ENCODE peak calls at places on chromosome 7, in seven cellular contexts. W is tibial nerve, H is upper lobe of left lung, Z is ovary, X is H1, V is transverse colon, K is A549. Q is an unnamed sample.
A peak's percentile ranks its signal among the peaks of the same experiment; 100 is the strongest.

GRCh38 chr7:47191876-47192291 is 390.0 kb downstream of the TNS3 start:
- DNase-seq in W (no peak), H (peak; percentile 41), Z (no peak), X (no peak), V (peak; percentile 90), K (no peak), Q (no peak)

GRCh38 chr7:22864855-22865606 is 42.4 kb upstream of the TOMM7 start:
- DNase-seq in W (no peak), H (no peak), Z (no peak), X (no peak), V (no peak), K (no peak), Q (no peak)

GRCh38 chr7:30863694-30864011 is 48.0 kb upstream of the AQP1 start:
- DNase-seq in W (no peak), H (no peak), Z (no peak), X (no peak), V (no peak), K (no peak), Q (no peak)

GRCh38 chr7:151298765-151299164 is 42.8 kb upstream of the NUB1 start:
- DNase-seq in W (no peak), H (no peak), Z (no peak), X (no peak), V (no peak), K (no peak), Q (no peak)

GRCh38 chr7:73828107-73828803 is 2.5 kb upstream of the CLDN4 start:
- DNase-seq in W (no peak), H (peak; percentile 87), Z (no peak), X (no peak), V (peak; percentile 86), K (peak; percentile 67), Q (no peak)

GRCh38 chr7:49789736-49790135 is 16.3 kb downstream of the VWC2 start:
- DNase-seq in W (no peak), H (no peak), Z (no peak), X (no peak), V (no peak), K (no peak), Q (no peak)

GRCh38 chr7:112001089-112001826 is 204.9 kb downstream of the DOCK4 start:
- DNase-seq in W (no peak), H (peak; percentile 33), Z (no peak), X (no peak), V (no peak), K (peak; percentile 13), Q (no peak)

GRCh38 chr7:83467493-83467892 is 181.4 kb downstream of the SEMA3E start:
- DNase-seq in W (no peak), H (no peak), Z (no peak), X (no peak), V (no peak), K (no peak), Q (no peak)

GRCh38 chr7:36281945-36282727 is 107.5 kb upstream of the ANLN start:
- DNase-seq in W (no peak), H (no peak), Z (no peak), X (no peak), V (no peak), K (no peak), Q (peak; percentile 55)

GRCh38 chr7:80680159-80680903 is 41.9 kb downstream of the CD36 start:
- DNase-seq in W (no peak), H (no peak), Z (no peak), X (no peak), V (no peak), K (no peak), Q (no peak)

GRCh38 chr7:134130124-134130523 is 3.0 kb downstream of the LRGUK start:
- DNase-seq in W (no peak), H (no peak), Z (no peak), X (no peak), V (no peak), K (no peak), Q (no peak)

GRCh38 chr7:21507627-21508343 is 35.1 kb upstream of the DNAH11 start:
- DNase-seq in W (peak; percentile 48), H (no peak), Z (no peak), X (peak; percentile 78), V (peak; percentile 55), K (no peak), Q (peak; percentile 57)

GRCh38 chr7:49852619-49853462 is 79.4 kb downstream of the VWC2 start:
- DNase-seq in W (peak; percentile 48), H (no peak), Z (peak; percentile 61), X (peak; percentile 75), V (peak; percentile 24), K (peak; percentile 34), Q (no peak)

GRCh38 chr7:156661637-156662036 is 21.1 kb downstream of the RNF32 start:
- DNase-seq in W (no peak), H (no peak), Z (no peak), X (no peak), V (no peak), K (no peak), Q (no peak)

DNA sequence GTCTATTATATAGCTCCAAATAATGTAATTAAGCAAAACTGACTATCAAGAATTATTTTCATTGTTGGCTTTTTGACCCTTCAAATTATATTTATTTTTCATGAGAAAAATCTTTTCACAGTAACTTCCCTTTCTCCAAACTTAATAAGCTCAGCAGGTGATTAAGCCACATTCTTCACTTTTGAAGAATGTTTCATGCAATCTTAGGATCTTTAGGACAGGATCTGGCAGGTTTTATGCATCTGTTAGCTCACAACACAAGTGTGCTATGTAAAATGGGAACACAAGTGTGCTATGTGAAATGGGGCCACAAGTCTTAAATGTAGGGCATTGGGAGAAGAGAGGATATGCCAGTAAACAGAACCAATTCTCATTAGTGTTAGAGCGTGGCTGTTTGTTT is 26.3 kb downstream of the BCAP29 start:
- DNase-seq in W (no peak), H (no peak), Z (no peak), X (no peak), V (no peak), K (no peak), Q (no peak)
- TF ChIP-seq EP300 in W (no peak), H (no peak), Z (no peak), X (no peak), V (no peak), K (no peak), Q (no peak)

GRCh38 chr7:120985839-120986238 is 2.7 kb upstream of the CPED1 start:
- DNase-seq in W (no peak), H (no peak), Z (no peak), X (no peak), V (no peak), K (no peak), Q (no peak)
- H3K4me3 ChIP-seq in W (no peak overlapping the region), H (no peak overlapping the region), Z (no peak overlapping the region), X (no peak overlapping the region), V (no peak overlapping the region), K (no peak overlapping the region), Q (no peak overlapping the region)

GRCh38 chr7:90894122-90894521 is 298.0 kb downstream of the CDK14 start:
- DNase-seq in W (no peak), H (no peak), Z (no peak), X (no peak), V (no peak), K (no peak), Q (no peak)
- H3K27ac ChIP-seq in W (no peak overlapping the region), H (no peak overlapping the region), Z (no peak overlapping the region), X (no peak overlapping the region), V (no peak overlapping the region), K (no peak overlapping the region), Q (no peak overlapping the region)

DNA sequence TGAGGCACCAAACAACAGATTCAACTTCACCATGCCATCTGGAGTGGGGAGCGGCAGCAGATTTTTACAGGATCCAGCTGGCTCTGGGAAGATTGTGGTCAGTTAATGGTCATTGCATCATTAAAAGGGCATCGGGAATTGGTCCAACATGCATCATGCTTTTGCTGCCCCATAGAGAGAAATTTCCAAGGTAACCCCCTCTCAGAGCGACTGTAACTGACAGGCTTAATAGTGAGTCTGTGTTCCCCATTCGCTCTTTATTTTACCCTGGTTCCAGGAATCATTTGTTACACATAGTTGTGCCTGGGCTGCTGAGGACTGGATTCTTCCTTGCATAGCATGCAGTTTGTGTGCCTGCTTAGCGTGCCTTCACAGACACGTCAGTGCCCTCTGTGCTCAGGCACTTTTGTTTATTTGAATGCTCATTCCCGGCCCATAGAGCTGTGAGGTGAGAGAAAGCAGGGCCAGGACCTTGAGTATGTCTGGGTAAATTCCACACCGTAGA is 49.9 kb downstream of the CDHR3 start:
- DNase-seq in W (no peak), H (no peak), Z (no peak), X (no peak), V (no peak), K (no peak), Q (no peak)
- TF ChIP-seq EP300 in W (no peak), H (no peak), Z (no peak), X (no peak), V (no peak), K (no peak), Q (no peak)

DNA sequence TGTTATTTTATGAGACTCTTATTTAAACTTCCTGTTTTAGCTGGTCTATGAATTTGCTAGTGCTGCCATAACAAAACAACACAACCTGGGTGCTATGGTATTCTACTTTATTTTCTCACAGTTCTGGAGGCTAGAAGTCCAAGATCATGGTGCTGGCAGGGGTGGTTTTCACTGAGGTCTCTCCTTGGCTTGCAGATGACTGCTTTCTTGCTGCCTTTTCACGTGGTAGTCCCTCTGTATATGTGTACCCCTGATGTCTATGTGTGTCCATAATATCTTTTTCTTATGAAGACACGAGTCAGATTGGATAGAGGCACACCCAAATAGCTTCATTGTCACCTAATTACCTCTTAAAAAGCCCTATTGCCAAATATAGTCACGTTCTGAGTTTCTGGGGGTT is 270.5 kb downstream of the BMPER start:
- DNase-seq in W (no peak), H (no peak), Z (no peak), X (no peak), V (no peak), K (no peak), Q (no peak)
- H3K4me3 ChIP-seq in W (no peak overlapping the region), H (no peak overlapping the region), Z (no peak overlapping the region), X (no peak overlapping the region), V (no peak overlapping the region), K (peak overlapping the region; percentile 59), Q (no peak overlapping the region)

DNA sequence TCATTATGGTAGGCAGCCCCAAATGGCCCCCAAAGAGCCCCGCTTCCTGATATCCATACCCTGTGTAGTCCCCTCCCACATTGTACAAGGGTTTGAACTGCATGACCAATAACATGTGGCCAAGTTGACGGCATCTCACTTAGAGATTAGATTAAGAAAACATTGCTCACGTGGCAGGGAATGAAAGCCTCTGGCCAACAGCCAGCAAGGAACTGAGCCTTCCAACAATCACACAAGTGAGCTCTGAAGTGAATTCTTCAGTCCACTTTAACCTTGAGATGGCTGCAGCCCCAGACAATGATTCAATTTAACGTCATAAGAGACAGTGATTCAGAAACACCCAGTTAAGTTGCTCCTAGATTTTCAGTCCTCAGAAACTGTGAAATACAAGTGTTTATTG is 165.9 kb upstream of the PLXNA4 start:
- DNase-seq in W (peak; percentile 11), H (peak; percentile 75), Z (peak; percentile 47), X (no peak), V (no peak), K (peak; percentile 13), Q (no peak)
- H3K27ac ChIP-seq in W (no peak overlapping the region), H (no peak overlapping the region), Z (no peak overlapping the region), X (no peak overlapping the region), V (no peak overlapping the region), K (peak overlapping the region; percentile 25), Q (no peak overlapping the region)